ENCODE peak calls at places on chromosomes 3 and 15, in four cellular contexts. X is fibroblast of mammary gland, C is fibroblast of the aortic adventitia, H is RWPE1. Q is an unnamed sample.

GRCh38 chr15:97319316-97319715 is 641.2 kb upstream of the ARRDC4 start:
- DNase-seq in X (no peak), C (no peak), H (no peak), Q (no peak)

GRCh38 chr3:37096292-37096691 is 78.1 kb downstream of the LRRFIP2 start:
- DNase-seq in X (peak; percentile 50), C (peak; percentile 77), H (no peak), Q (peak; percentile 11)

GRCh38 chr3:130743354-130743753 is 3.3 kb downstream of the PIK3R4 start:
- DNase-seq in X (no peak), C (no peak), H (no peak), Q (no peak)

GRCh38 chr3:58177747-58178527 is 32.8 kb downstream of the DNASE1L3 start:
- DNase-seq in X (peak; percentile 76), C (peak; percentile 80), H (peak; percentile 64), Q (peak; percentile 76)

GRCh38 chr3:9279959-9280358 is 30.5 kb upstream of the SRGAP3 start:
- DNase-seq in X (peak; percentile 57), C (peak; percentile 17), H (no peak), Q (peak; percentile 27)

GRCh38 chr3:38717603-38718240 is 68.2 kb upstream of the SCN5A start:
- DNase-seq in X (no peak), C (no peak), H (no peak), Q (no peak)

GRCh38 chr3:64584193-64584592 is 103.6 kb downstream of the ADAMTS9 start:
- DNase-seq in X (peak; percentile 19), C (peak; percentile 52), H (no peak), Q (no peak)

GRCh38 chr3:171129827-171130226 is 103.3 kb upstream of the SLC2A2 start:
- DNase-seq in X (peak; percentile 49), C (peak; percentile 39), H (no peak), Q (no peak)

GRCh38 chr15:68650901-68651709 is 72.3 kb downstream of the CORO2B start:
- DNase-seq in X (no peak), C (no peak), H (no peak), Q (peak; percentile 54)

GRCh38 chr3:66107855-66108254 is 69.1 kb upstream of the MAGI1 start:
- DNase-seq in X (peak; percentile 79), C (peak; percentile 95), H (no peak), Q (no peak)

GRCh38 chr15:43251863-43252241 is 14.9 kb downstream of the TGM5 start:
- DNase-seq in X (no peak), C (no peak), H (no peak), Q (no peak)

GRCh38 chr3:190886945-190887344 is 24.5 kb upstream of the GMNC start:
- DNase-seq in X (peak; percentile 23), C (no peak), H (no peak), Q (peak; percentile 55)

GRCh38 chr3:71127463-71128243 is 455.9 kb downstream of the FOXP1 start:
- DNase-seq in X (peak; percentile 85), C (peak; percentile 77), H (no peak), Q (no peak)

GRCh38 chr3:144553301-144553700 is 581.7 kb downstream of the DIPK2A start:
- DNase-seq in X (no peak), C (no peak), H (no peak), Q (no peak)

GRCh38 chr3:112519424-112520001 is 20.2 kb upstream of the BTLA start:
- DNase-seq in X (peak; percentile 76), C (peak; percentile 92), H (peak; percentile 46), Q (peak; percentile 73)

GRCh38 chr3:64150527-64151238 is 74.6 kb downstream of the PRICKLE2 start:
- DNase-seq in X (peak; percentile 67), C (peak; percentile 67), H (no peak), Q (peak; percentile 80)

GRCh38 chr3:100124116-100124767 is 9.9 kb upstream of the FILIP1L start:
- DNase-seq in X (no peak), C (peak; percentile 51), H (no peak), Q (no peak)

GRCh38 chr3:148077951-148078350 is 619.8 kb upstream of the AGTR1 start:
- DNase-seq in X (no peak), C (no peak), H (no peak), Q (no peak)
- TF ChIP-seq CTCF in X (no peak), C (no peak), H (no peak), Q (no peak)

DNA sequence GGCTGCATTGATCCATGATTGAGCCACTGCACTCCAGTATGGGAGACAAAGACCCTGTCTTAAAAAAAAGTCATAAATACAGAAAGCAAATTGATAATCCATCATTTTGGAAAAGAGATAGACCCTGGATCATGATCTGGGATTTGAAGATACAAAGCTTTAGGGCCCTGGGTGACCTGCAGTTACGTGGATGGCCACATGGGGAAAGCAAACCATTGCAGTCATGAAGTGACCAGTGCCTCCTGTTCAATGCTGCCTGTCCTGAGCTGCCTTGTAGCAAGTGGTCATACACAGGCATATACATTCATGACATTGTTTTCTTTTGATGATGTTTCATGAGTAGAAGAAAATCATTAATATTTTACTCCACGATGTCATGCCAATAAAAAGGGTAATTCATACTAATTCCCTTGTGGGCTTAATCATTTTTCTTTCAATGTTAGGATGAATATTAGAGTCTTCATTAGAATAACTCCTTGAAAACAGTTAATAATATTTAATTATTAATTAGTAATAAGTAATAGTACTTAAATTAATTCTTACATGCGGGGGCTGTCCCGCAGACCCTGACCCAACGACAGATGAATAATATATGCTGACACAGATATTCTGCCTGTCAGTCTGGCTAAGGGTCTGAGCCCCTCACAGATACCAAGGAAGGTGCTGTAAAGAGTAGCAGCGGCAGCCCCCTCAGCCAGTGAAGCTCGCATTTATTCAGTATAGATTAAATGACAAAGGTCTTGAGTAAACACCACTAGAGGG is 109.0 kb upstream of the UNC13C start:
- DNase-seq in X (no peak), C (no peak), H (peak; percentile 5), Q (peak; percentile 22)
- TF ChIP-seq CTCF in X (no peak), C (peak; percentile 13), H (peak; percentile 28), Q (peak; percentile 33)

GRCh38 chr3:155870945-155871745 is 695 bp downstream of the GMPS start:
- DNase-seq in X (peak; percentile 25), C (no peak), H (peak; percentile 57), Q (peak; percentile 54)
- TF ChIP-seq CTCF in X (no peak), C (no peak), H (no peak), Q (no peak)

GRCh38 chr3:77345009-77345408 is 305.1 kb downstream of the ROBO2 start:
- DNase-seq in X (no peak), C (no peak), H (no peak), Q (no peak)

GRCh38 chr3:77342688-77343087 is 302.8 kb downstream of the ROBO2 start:
- DNase-seq in X (no peak), C (no peak), H (no peak), Q (no peak)

GRCh38 chr3:77348244-77348855 is 308.5 kb downstream of the ROBO2 start:
- DNase-seq in X (peak; percentile 15), C (no peak), H (no peak), Q (peak; percentile 42)
- TF ChIP-seq CTCF in X (peak; percentile 13), C (no peak), H (no peak), Q (peak; percentile 47)

DNA sequence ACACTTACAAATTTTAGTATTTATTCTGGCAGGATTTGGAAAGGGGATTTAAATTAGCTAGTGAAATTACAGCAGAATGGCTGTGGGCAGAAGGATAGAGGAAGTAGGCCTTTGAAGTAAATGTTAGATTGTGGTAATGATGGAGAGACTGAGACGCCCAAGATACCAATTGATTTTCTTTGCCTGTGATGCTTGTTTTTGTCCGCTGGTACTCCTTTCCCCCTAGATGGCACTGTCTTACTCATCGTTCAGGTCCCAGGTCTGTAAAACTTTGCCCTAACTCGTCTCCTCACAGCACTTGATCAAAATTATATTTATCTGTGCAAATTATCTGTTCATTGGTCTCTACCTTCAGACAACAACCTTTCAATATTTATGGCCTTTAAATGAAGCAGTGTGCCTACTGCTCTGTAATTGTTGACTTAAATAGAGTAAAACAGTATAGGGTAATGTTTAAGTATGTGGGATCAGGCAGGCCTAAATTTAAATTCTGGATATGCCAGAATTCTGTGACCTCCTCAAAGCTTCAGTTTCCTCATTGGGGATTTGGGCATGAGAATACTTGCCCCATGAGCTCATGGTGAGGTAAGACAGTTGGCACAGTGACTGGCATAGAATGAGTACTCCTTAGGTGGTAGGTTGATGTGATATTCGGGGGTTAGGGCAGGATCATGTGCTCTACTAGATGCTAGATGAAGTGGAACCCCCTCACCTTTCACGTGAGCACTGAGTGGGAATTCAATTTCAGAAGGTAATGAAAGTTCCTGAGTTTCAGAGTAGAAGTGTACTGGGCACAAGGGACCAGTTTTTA is 14.7 kb downstream of the ARL8B start:
- DNase-seq in X (peak; percentile 43), C (peak; percentile 35), H (peak; percentile 38), Q (peak; percentile 83)
- TF ChIP-seq CTCF in X (peak; percentile 43), C (peak; percentile 42), H (peak; percentile 62), Q (peak; percentile 60)

Q was measured in epithelial cell of esophagus.